ENCODE peak calls at places on chromosome 1, in ten cellular contexts. A is upper lobe of left lung, T is IMR-90, G is transverse colon, J is endothelial cell of umbilical vein, P is suprapubic skin, L is A549, B is tibial nerve, W is stomach, U is body of pancreas. C is an unnamed sample. For H3K4me1, the result is how much of the 10 kb centered on the place peaks cover.

GRCh38 chr1:151313501-151313900 is 13.7 kb downstream of the PI4KB start:
- DNase-seq in A (no peak), T (no peak), G (no peak), J (no peak), P (no peak), L (no peak), B (no peak), W (no peak), U (no peak), C (no peak)

GRCh38 chr1:175632667-175633066 is 110.7 kb downstream of the TNR start:
- DNase-seq in A (no peak), T (no peak), G (no peak), J (no peak), P (no peak), L (no peak), B (no peak), W (no peak), U (no peak), C (no peak)

GRCh38 chr1:99570486-99571089 is 75.3 kb upstream of the PALMD start:
- DNase-seq in A (no peak), T (peak), G (no peak), J (no peak), P (no peak), L (no peak), B (no peak), W (no peak), U (no peak), C (no peak)

GRCh38 chr1:56509713-56510641 is 69.4 kb downstream of the PLPP3 start:
- DNase-seq in A (no peak), T (no peak), G (no peak), J (no peak), P (no peak), L (no peak), B (no peak), W (no peak), U (no peak), C (no peak)

GRCh38 chr1:236830560-236830959 is 35.5 kb downstream of the MTR start:
- DNase-seq in A (no peak), T (no peak), G (no peak), J (no peak), P (no peak), L (no peak), B (no peak), W (no peak), U (no peak), C (peak)

GRCh38 chr1:225447649-225448048 is 19.8 kb upstream of the LBR start:
- DNase-seq in A (peak), T (peak), G (peak), J (no peak), P (peak), L (no peak), B (peak), W (no peak), U (no peak), C (peak)

GRCh38 chr1:2049517-2050481 is at the start of gene PRKCZ:
- DNase-seq in A (peak), T (no peak), G (peak), J (no peak), P (no peak), L (peak), B (no peak), W (peak), U (peak), C (peak)

GRCh38 chr1:167443757-167444156 is 74.6 kb downstream of the CD247 start:
- DNase-seq in A (no peak), T (no peak), G (no peak), J (no peak), P (peak), L (no peak), B (no peak), W (no peak), U (no peak), C (no peak)

GRCh38 chr1:210751911-210752310 is 382.0 kb downstream of the KCNH1 start:
- DNase-seq in A (no peak), T (no peak), G (no peak), J (no peak), P (no peak), L (no peak), B (no peak), W (no peak), U (no peak), C (no peak)

GRCh38 chr1:192628406-192629057 is 7.4 kb upstream of the RGS13 start:
- DNase-seq in A (no peak), T (no peak), G (no peak), J (no peak), P (no peak), L (no peak), B (no peak), W (no peak), U (no peak), C (no peak)

GRCh38 chr1:151611288-151611790 is 511 bp upstream of the SNX27 start:
- DNase-seq in A (peak), T (peak), G (peak), J (no peak), P (no peak), L (no peak), B (no peak), W (peak), U (peak), C (no peak)

GRCh38 chr1:10624256-10625050 is 149.7 kb downstream of the PEX14 start:
- DNase-seq in A (peak), T (no peak), G (no peak), J (no peak), P (peak), L (no peak), B (no peak), W (peak), U (no peak), C (no peak)

GRCh38 chr1:43359696-43360095 is 915 bp downstream of the CDC20 start:
- DNase-seq in A (no peak), T (no peak), G (no peak), J (no peak), P (no peak), L (no peak), B (no peak), W (no peak), U (no peak), C (no peak)

GRCh38 chr1:30686236-30686635 is 37.1 kb downstream of the MATN1 start:
- DNase-seq in A (no peak), T (no peak), G (no peak), J (no peak), P (no peak), L (no peak), B (no peak), W (no peak), U (no peak), C (no peak)

GRCh38 chr1:19373206-19374126 is 61.3 kb downstream of the SLC66A1 start:
- DNase-seq in A (no peak), T (no peak), G (no peak), J (no peak), P (no peak), L (no peak), B (no peak), W (no peak), U (no peak), C (no peak)
- H3K4me1 ChIP-seq in A (under half), T (under half), G (under half), J (under half), P (half or more), L (under half), B (under half), W (under half), U (under half), C (under half)

GRCh38 chr1:208243851-208244583 is at the start of gene PLXNA2:
- DNase-seq in A (peak), T (peak), G (peak), J (peak), P (peak), L (peak), B (peak), W (peak), U (peak), C (peak)
- TF ChIP-seq POLR2A in A (peak), T (no peak), G (peak), J (peak), P (no peak), L (no peak), B (peak), W (no peak), U (peak), C (peak)

GRCh38 chr1:37189111-37189510 is 154.8 kb upstream of the GRIK3 start:
- DNase-seq in A (no peak), T (no peak), G (no peak), J (no peak), P (no peak), L (no peak), B (no peak), W (no peak), U (no peak), C (no peak)

GRCh38 chr1:37184789-37185188 is 150.5 kb upstream of the GRIK3 start:
- DNase-seq in A (no peak), T (no peak), G (no peak), J (no peak), P (no peak), L (no peak), B (no peak), W (no peak), U (no peak), C (no peak)

GRCh38 chr1:37186246-37186756 is 152.0 kb upstream of the GRIK3 start:
- DNase-seq in A (no peak), T (no peak), G (no peak), J (no peak), P (no peak), L (no peak), B (no peak), W (no peak), U (peak), C (no peak)
- H3K4me1 ChIP-seq in A (under half), T (under half), G (under half), J (under half), P (under half), L (under half), B (under half), W (under half), U (under half), C (under half)

DNA sequence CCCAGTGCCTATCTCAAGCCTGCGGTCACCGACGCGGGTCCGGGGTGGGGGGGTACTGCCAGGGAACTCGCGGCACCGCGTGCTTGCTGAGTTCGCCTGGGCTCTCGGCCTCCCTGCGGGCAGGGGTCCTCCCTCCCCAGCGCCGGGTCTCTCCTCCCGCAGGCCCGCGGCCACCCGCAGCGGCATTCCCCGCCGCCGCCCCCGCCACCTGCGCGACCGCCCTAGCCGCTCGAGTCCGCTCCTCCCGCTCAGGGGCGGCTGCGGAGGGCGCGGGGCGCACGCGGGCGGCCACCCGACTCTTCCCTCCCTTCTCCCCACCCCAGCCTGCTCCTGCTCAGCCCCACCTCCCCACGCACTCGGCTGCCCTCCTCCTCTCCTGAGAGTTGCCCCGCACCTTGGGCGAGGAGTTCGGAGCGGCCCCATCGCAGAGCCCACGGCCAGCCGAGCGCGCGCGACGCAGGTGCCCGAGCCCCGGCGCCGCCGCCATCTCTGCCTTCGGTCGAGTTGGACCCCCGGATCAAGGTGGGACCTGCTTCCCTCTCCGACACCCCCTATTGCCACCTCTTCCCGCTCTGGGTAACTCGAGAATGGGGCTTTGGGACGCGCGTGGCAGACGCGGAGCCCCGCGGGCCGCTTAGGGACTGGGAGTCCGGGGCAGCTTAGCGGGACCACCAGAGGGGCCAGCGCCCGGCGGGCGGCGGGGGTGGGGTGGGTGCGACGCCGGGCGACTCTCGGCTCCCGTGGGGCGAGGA is 105.0 kb downstream of the LEPR start:
- DNase-seq in A (no peak), T (no peak), G (no peak), J (no peak), P (no peak), L (no peak), B (peak), W (peak), U (peak), C (no peak)
- TF ChIP-seq POLR2A in A (no peak), T (no peak), G (no peak), J (no peak), P (no peak), L (no peak), B (no peak), W (no peak), U (no peak), C (no peak)

DNA sequence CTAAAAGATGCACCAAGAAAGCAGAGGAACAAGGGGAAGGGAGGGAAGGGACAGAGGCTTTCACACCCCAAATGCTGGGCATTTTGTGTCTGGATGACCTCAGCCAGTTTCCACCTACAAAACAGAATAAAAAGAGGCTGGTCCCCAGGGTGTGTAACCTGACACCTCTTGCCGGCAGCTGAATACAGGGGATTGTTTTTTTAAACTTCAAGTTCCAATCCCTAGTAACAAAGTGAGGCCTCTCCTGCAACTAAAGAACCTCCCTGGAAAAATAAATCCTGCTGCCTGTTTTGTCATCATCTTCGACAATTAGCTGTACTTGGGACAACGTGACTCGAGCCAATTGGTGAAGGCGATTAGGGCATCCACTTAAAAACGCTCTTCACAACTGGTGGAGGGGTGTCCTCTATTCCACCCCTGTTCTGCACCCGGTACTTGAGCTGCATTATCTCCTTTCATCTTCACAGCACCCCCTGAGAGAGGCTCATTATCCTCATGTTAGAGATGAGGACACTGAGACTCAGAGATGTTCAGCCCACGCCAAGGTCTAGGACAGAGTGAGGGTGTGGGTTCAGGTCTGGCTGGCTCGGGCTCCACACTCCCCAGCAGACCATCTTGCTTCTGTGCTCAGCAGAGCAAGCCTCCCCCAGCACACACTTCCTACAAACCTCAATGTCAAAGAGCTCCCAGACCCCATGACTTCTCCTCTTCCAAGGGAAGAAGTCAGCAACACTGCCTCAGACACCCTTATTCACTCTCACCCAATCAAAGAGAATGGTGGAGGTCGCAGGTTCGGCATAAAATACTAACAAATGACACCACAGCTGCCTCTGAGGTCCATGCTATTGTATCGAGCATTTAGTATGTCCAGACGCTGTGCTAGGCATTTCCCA is 15.2 kb downstream of the ITPKB start:
- DNase-seq in A (no peak), T (peak), G (no peak), J (peak), P (no peak), L (no peak), B (peak), W (no peak), U (no peak), C (no peak)
- H3K4me1 ChIP-seq in A (under half), T (under half), G (under half), J (under half), P (under half), L (under half), B (under half), W (under half), U (under half), C (under half)

GRCh38 chr1:58783090-58783992 is 506 bp downstream of the JUN start:
- DNase-seq in A (peak), T (peak), G (peak), J (peak), P (peak), L (no peak), B (peak), W (peak), U (peak), C (peak)
- TF ChIP-seq POLR2A in A (peak), T (no peak), G (no peak), J (no peak), P (peak), L (no peak), B (no peak), W (peak), U (no peak), C (peak)

DNA sequence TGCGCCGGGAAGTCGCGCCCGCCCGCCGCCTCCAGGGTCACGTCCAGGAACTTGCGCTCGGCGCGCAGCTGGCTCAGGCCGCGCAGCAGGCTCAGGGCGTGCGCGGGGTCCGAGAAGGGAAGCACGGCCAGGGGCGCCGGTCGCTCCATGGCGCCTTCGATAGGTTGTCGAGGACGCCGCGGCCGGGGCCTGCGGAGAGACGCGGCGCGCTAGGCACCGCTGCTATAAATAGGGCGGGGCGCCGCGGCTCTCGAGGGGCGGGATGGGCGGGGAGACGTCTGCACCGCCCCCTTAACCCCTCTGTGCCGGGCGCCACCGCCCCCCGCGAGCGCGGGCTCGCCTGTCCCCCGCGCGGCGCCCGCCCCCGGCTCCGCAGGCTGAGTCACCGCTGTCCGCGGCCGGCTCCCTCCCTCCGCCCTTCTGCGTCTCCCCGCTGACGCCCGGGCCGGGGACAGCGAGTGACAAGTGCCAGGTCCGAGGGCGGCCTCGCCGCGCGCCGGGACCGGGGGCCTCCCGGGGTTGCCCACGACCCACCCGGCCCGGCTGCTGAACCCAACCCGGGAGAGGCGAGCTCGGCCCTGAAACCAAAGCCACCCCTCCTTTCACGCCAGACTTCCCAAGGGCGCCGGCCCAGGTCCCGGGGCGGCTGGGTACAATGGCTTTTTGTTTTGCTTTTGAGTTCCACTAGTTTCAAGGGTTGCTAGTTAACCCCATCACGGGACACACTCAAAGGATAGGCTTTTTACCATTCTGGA is at the start of gene KLHL21:
- DNase-seq in A (peak), T (peak), G (peak), J (peak), P (peak), L (peak), B (peak), W (peak), U (peak), C (peak)
- H3K4me1 ChIP-seq in A (under half), T (under half), G (under half), J (under half), P (under half), L (under half), B (under half), W (half or more), U (under half), C (under half)

C was measured in adrenal gland.